ENCODE peak calls at places on chromosomes 2 and 18, in four cellular contexts. One of them, this sample, is unnamed.

GRCh38 chr2:143321994-143322393 is 192.8 kb downstream of the ARHGAP15 start:
- DNase-seq in HepG2: no peak
- DNase-seq in GM12878: no peak
- DNase-seq in H1: no peak
- DNase-seq in this sample: no peak

GRCh38 chr18:56861244-56861643 is 210.1 kb downstream of the WDR7 start:
- DNase-seq in H1: no peak
- DNase-seq in HepG2: no peak
- DNase-seq in GM12878: no peak
- DNase-seq in this sample: no peak

GRCh38 chr2:131552886-131553285 is 25.2 kb downstream of the CCDC74A start:
- DNase-seq in H1: no peak
- DNase-seq in HepG2: no peak
- DNase-seq in GM12878: no peak
- DNase-seq in this sample: no peak

GRCh38 chr18:9878095-9878494 is 7.7 kb upstream of the TXNDC2 start:
- DNase-seq in H1: no peak
- DNase-seq in HepG2: no peak
- DNase-seq in GM12878: no peak
- DNase-seq in this sample: no peak

GRCh38 chr2:203706403-203706802 is at the start of gene CD28:
- DNase-seq in H1: no peak
- DNase-seq in GM12878: peak; percentile 85
- DNase-seq in HepG2: no peak
- DNase-seq in this sample: no peak

GRCh38 chr2:202822411-202822810 is 49.2 kb downstream of the ICA1L start:
- DNase-seq in GM12878: no peak
- DNase-seq in H1: no peak
- DNase-seq in HepG2: no peak
- DNase-seq in this sample: no peak

GRCh38 chr2:112725545-112726457 is 5.0 kb downstream of the NT5DC4 start:
- DNase-seq in GM12878: peak; percentile 46
- DNase-seq in H1: no peak
- DNase-seq in HepG2: peak; percentile 89
- DNase-seq in this sample: no peak

GRCh38 chr2:46924608-46925007 is 9.0 kb upstream of the MCFD2 start:
- DNase-seq in GM12878: no peak
- DNase-seq in H1: no peak
- DNase-seq in HepG2: no peak
- DNase-seq in this sample: no peak

GRCh38 chr2:332592-332991 is 44.7 kb upstream of the ALKAL2 start:
- DNase-seq in HepG2: no peak
- DNase-seq in H1: no peak
- DNase-seq in GM12878: no peak
- DNase-seq in this sample: no peak

GRCh38 chr2:239910851-239911629 is 114.1 kb downstream of the NDUFA10 start:
- DNase-seq in GM12878: no peak
- DNase-seq in H1: no peak
- DNase-seq in HepG2: no peak
- DNase-seq in this sample: no peak

GRCh38 chr2:218745160-218745558 is 34.5 kb downstream of the TTLL4 start:
- DNase-seq in HepG2: peak; percentile 88
- DNase-seq in H1: no peak
- DNase-seq in GM12878: no peak
- DNase-seq in this sample: no peak

GRCh38 chr2:75606851-75607798 is 39.5 kb upstream of the MRPL19 start:
- DNase-seq in HepG2: no peak
- DNase-seq in GM12878: no peak
- DNase-seq in H1: no peak
- DNase-seq in this sample: no peak

GRCh38 chr2:47034973-47035609 is 119.5 kb upstream of the MCFD2 start:
- DNase-seq in GM12878: peak; percentile 33
- DNase-seq in H1: no peak
- DNase-seq in HepG2: peak; percentile 80
- DNase-seq in this sample: no peak

GRCh38 chr2:77521931-77522470 is at the start of gene LRRTM4:
- DNase-seq in HepG2: no peak
- DNase-seq in GM12878: no peak
- DNase-seq in H1: no peak
- DNase-seq in this sample: peak; percentile 33

GRCh38 chr18:78246041-78246440 is 733.6 kb upstream of the SALL3 start:
- DNase-seq in GM12878: no peak
- DNase-seq in H1: no peak
- DNase-seq in HepG2: no peak
- DNase-seq in this sample: no peak

GRCh38 chr18:66640431-66640830 is 36.5 kb upstream of the CDH19 start:
- DNase-seq in H1: no peak
- DNase-seq in HepG2: no peak
- DNase-seq in GM12878: no peak
- DNase-seq in this sample: no peak

GRCh38 chr2:101697794-101698418 is 399 bp downstream of the MAP4K4 start:
- DNase-seq in GM12878: no peak
- DNase-seq in HepG2: no peak
- DNase-seq in H1: no peak
- DNase-seq in this sample: peak; percentile 78

GRCh38 chr2:234279646-234280045 is 217.2 kb downstream of the ARL4C start:
- DNase-seq in HepG2: no peak
- DNase-seq in GM12878: no peak
- DNase-seq in H1: no peak
- DNase-seq in this sample: no peak

GRCh38 chr2:127064642-127065250 is 42.2 kb downstream of the BIN1 start:
- DNase-seq in HepG2: peak; percentile 83
- DNase-seq in H1: peak; percentile 43
- DNase-seq in GM12878: no peak
- DNase-seq in this sample: peak; percentile 80

GRCh38 chr2:62627667-62628066 is 77.8 kb upstream of the EHBP1 start:
- DNase-seq in GM12878: no peak
- DNase-seq in H1: peak; percentile 5
- DNase-seq in HepG2: peak; percentile 66
- DNase-seq in this sample: no peak

GRCh38 chr2:218465987-218466633 is 47.2 kb downstream of the VIL1 start:
- DNase-seq in GM12878: no peak
- DNase-seq in HepG2: peak; percentile 34
- DNase-seq in H1: no peak
- DNase-seq in this sample: peak; percentile 32

GRCh38 chr2:36663851-36664715 is 32.4 kb upstream of the VIT start:
- DNase-seq in GM12878: no peak
- DNase-seq in H1: no peak
- DNase-seq in HepG2: peak; percentile 81
- DNase-seq in this sample: peak; percentile 66

GRCh38 chr2:134372611-134373131 is 118.8 kb downstream of the MGAT5 start:
- DNase-seq in GM12878: no peak
- DNase-seq in HepG2: no peak
- DNase-seq in H1: no peak
- DNase-seq in this sample: no peak
- TF ChIP-seq TCF12 in GM12878: no peak
- TF ChIP-seq TCF12 in HepG2: no peak
- TF ChIP-seq TCF12 in H1: no peak
- TF ChIP-seq TCF12 in this sample: no peak

GRCh38 chr18:36185901-36186460 is 1.3 kb upstream of the MOCOS start:
- DNase-seq in HepG2: no peak
- DNase-seq in GM12878: no peak
- DNase-seq in H1: no peak
- DNase-seq in this sample: no peak
- H2AFZ ChIP-seq in HepG2: no peak overlapping the region
- H2AFZ ChIP-seq in GM12878: no peak overlapping the region
- H2AFZ ChIP-seq in H1: no peak overlapping the region
- H2AFZ ChIP-seq in this sample: no peak overlapping the region

GRCh38 chr2:2901384-2902345 is 476.0 kb downstream of the EIPR1 start:
- DNase-seq in H1: no peak
- DNase-seq in GM12878: peak; percentile 56
- DNase-seq in HepG2: peak; percentile 72
- DNase-seq in this sample: no peak
- H3K27ac ChIP-seq in H1: no peak overlapping the region
- H3K27ac ChIP-seq in GM12878: peak overlapping the region; percentile 34
- H3K27ac ChIP-seq in HepG2: no peak overlapping the region
- H3K27ac ChIP-seq in this sample: no peak overlapping the region

DNA sequence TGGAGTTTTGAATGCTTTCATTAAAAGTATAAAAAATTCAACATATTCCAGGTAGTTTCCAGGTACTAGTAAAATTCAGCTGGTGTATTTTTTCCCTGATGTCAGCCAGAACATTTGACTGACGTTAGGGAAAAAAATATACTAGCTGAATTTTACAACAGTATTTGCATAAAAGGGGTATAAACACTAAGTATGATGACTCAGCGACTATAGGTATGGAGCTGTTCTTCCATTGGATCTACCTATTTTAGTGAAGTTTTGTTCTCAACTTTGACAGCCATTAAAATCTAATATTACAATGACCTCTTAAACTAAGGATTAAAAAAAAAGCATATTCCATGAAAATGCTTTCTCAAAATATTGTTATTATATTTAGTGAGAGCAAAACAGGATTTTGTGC is 155.9 kb downstream of the FSHR start:
- DNase-seq in HepG2: no peak
- DNase-seq in GM12878: no peak
- DNase-seq in H1: no peak
- DNase-seq in this sample: no peak
- TF ChIP-seq TCF12 in HepG2: no peak
- TF ChIP-seq TCF12 in GM12878: no peak
- TF ChIP-seq TCF12 in H1: no peak
- TF ChIP-seq TCF12 in this sample: no peak

DNA sequence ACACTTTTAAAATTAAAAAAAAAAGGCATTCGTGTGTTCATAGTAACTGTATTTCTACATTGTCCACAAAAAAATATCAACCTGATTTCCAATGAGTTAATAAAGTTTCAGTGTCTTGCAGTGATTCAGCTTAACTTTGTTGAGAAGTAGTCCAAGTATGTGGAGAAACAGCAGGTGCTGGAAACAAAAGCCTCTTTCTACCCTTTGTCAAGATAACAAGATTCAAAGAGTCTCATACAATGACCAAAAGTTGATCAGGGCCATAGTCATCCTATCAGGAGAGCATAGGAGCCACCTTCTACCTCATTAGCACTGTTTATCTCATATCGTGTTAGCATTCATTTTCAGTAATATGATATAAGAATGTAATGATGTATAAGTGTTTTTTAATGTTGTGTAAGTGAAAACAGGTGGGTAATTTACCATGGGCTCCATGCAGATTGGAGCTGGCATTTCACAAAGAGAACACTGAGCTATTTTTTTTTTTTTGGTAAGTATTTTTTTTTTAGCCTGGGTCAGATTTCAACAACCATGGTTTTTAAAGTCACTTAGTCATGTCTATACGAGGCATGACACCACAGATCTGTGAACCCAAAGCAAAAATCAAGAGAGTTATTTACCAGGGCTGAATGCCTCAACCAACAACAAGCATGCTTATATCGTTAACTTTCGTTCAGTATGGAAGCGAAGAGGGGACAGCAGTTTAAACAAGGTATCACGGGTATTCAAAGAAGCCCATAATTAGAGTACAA is 165.0 kb upstream of the ZNF521 start:
- DNase-seq in H1: no peak
- DNase-seq in HepG2: no peak
- DNase-seq in GM12878: no peak
- DNase-seq in this sample: no peak
- H2AFZ ChIP-seq in H1: no peak overlapping the region
- H2AFZ ChIP-seq in HepG2: no peak overlapping the region
- H2AFZ ChIP-seq in GM12878: no peak overlapping the region
- H2AFZ ChIP-seq in this sample: no peak overlapping the region

DNA sequence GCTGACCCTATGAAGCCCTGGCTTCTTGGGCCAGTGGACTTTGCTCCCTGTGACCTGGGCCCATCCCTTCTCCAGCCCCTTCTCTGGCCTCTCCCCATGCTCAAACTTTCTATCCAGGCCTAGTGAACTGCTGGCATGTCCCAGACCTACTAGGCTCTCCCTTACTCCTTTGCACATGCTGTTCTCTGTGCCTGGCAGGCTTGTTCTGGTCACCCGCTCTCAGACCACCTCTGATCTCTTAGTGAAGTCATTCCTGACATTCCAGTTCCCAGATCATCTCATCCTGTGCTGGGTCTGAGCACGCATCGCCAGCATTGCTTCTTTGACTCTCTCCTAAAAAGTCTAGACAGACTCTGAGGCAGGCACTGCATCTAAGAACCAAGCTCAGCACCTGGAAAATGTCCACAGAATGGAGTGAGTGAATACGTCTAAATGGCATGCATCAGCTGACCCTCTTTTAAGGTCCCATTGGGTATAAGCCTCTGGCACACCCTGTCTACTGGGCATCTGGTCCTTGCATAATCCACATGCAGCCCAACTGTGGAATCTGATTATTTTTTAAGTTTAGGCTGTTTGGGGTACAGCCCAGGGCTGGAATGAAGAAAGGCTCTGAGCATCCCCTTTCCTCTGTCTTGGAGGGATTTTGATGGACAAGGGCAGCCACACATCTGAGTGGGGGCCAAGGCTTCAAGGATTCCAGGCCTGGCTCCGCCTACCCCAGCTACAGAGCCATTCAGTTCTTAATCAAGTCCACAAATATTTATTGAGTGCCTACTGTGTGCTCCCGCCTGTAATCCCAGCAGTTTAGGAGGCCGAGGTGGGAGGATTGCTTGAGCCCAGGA is 130.6 kb upstream of the HAAO start:
- DNase-seq in GM12878: no peak
- DNase-seq in H1: no peak
- DNase-seq in HepG2: peak; percentile 42
- DNase-seq in this sample: no peak
- H3K27ac ChIP-seq in GM12878: no peak overlapping the region
- H3K27ac ChIP-seq in H1: no peak overlapping the region
- H3K27ac ChIP-seq in HepG2: no peak overlapping the region
- H3K27ac ChIP-seq in this sample: peak overlapping the region; percentile 93

GRCh38 chr2:230162981-230163380 is 56.8 kb downstream of the SP110 start:
- DNase-seq in HepG2: no peak
- DNase-seq in GM12878: no peak
- DNase-seq in H1: no peak
- DNase-seq in this sample: no peak
- TF ChIP-seq TCF12 in HepG2: no peak
- TF ChIP-seq TCF12 in GM12878: no peak
- TF ChIP-seq TCF12 in H1: no peak
- TF ChIP-seq TCF12 in this sample: no peak

GRCh38 chr2:227079726-227080125 is 84.3 kb downstream of the COL4A4 start:
- DNase-seq in HepG2: no peak
- DNase-seq in GM12878: no peak
- DNase-seq in H1: no peak
- DNase-seq in this sample: no peak
- H2AFZ ChIP-seq in HepG2: no peak overlapping the region
- H2AFZ ChIP-seq in GM12878: no peak overlapping the region
- H2AFZ ChIP-seq in H1: no peak overlapping the region
- H2AFZ ChIP-seq in this sample: no peak overlapping the region